ENCODE peak calls at places on chromosomes 4 and X, in six cellular contexts. D is GM04504; S is amniotic stem cell; Z is C1 segment of cervical spinal cord; P is CD8-positive, alpha-beta memory T cell; T is islet precursor cell. O is an unnamed sample.

GRCh38 chrX:69073241-69073640 is 92.0 kb downstream of the PJA1 start:
- DNase-seq in P (no peak), S (no peak), D (no peak), T (no peak), Z (no peak), O (no peak)

GRCh38 chr4:138239496-138239895 is 2.7 kb downstream of the SLC7A11 start:
- DNase-seq in D (no peak), P (no peak), S (no peak), Z (no peak), T (no peak), O (no peak)

GRCh38 chr4:54276633-54277426 is 47.7 kb downstream of the PDGFRA start:
- DNase-seq in T (no peak), P (no peak), D (no peak), Z (no peak), S (no peak), O (no peak)

GRCh38 chr4:139845481-139846093 is 180.0 kb downstream of the MGST2 start:
- DNase-seq in D (no peak), Z (no peak), P (no peak), T (no peak), S (no peak), O (no peak)

GRCh38 chr4:40564815-40565505 is 64.7 kb downstream of the RBM47 start:
- DNase-seq in S (no peak), Z (no peak), T (peak), D (no peak), P (no peak), O (no peak)

GRCh38 chr4:80016506-80016905 is 56.5 kb downstream of the ANTXR2 start:
- DNase-seq in S (no peak), T (no peak), D (no peak), Z (no peak), P (no peak), O (no peak)

GRCh38 chrX:54180403-54180802 is 2.7 kb downstream of the FAM120C start:
- DNase-seq in T (no peak), P (no peak), Z (no peak), D (no peak), S (no peak), O (no peak)

GRCh38 chrX:24676403-24677024 is 17.2 kb upstream of the POLA1 start:
- DNase-seq in T (no peak), S (no peak), P (no peak), Z (no peak), D (no peak), O (no peak)

GRCh38 chr4:88002786-88003185 is 4.6 kb upstream of the PKD2 start:
- DNase-seq in S (no peak), D (peak), Z (no peak), T (no peak), P (no peak), O (no peak)

GRCh38 chr4:181863846-181864245 is 379.4 kb upstream of the TENM3 start:
- DNase-seq in T (no peak), Z (no peak), S (no peak), D (peak), P (no peak), O (no peak)

GRCh38 chr4:1375761-1376322 is 28.8 kb downstream of the UVSSA start:
- DNase-seq in D (no peak), P (no peak), S (no peak), T (no peak), Z (no peak), O (no peak)

GRCh38 chr4:24131954-24132673 is 242.3 kb upstream of the PPARGC1A start:
- DNase-seq in Z (no peak), T (no peak), D (no peak), P (no peak), S (no peak), O (no peak)

GRCh38 chrX:46477435-46477834 is 67.8 kb downstream of the ZNF674 start:
- DNase-seq in D (no peak), T (no peak), P (no peak), S (no peak), Z (no peak), O (no peak)

GRCh38 chr4:576991-577498 is 950 bp upstream of the TMEM271 start:
- DNase-seq in P (no peak), D (no peak), T (peak), Z (no peak), S (no peak), O (no peak)

GRCh38 chrX:77742788-77743476 is 43.1 kb downstream of the ATRX start:
- DNase-seq in P (no peak), D (peak), S (no peak), T (no peak), Z (peak), O (no peak)

GRCh38 chr4:30429813-30430466 is 290.2 kb upstream of the PCDH7 start:
- DNase-seq in T (no peak), P (no peak), Z (no peak), D (no peak), S (peak), O (no peak)

GRCh38 chr4:37601527-37601926 is 84.6 kb downstream of the RELL1 start:
- DNase-seq in S (no peak), Z (no peak), D (no peak), P (no peak), T (no peak), O (no peak)

GRCh38 chr4:173490256-173490655 is 39.8 kb downstream of the HAND2 start:
- DNase-seq in T (no peak), P (no peak), Z (no peak), S (no peak), D (no peak), O (no peak)

GRCh38 chrX:140503714-140504351 is 1.0 kb downstream of the SOX3 start:
- DNase-seq in T (peak), P (no peak), Z (peak), S (no peak), D (no peak), O (no peak)

GRCh38 chrX:39805825-39806224 is 291.9 kb downstream of the BCOR start:
- DNase-seq in S (no peak), P (no peak), Z (no peak), D (no peak), T (no peak), O (no peak)

GRCh38 chr4:1126506-1126905 is 13.1 kb upstream of the RNF212 start:
- DNase-seq in T (peak), Z (no peak), S (no peak), P (no peak), D (peak), O (no peak)

GRCh38 chr4:56197387-56197786 is 189.9 kb downstream of the AASDH start:
- DNase-seq in S (no peak), P (no peak), Z (no peak), D (no peak), T (no peak), O (no peak)

GRCh38 chr4:10078481-10079233 is 37.9 kb downstream of the WDR1 start:
- DNase-seq in S (no peak), Z (no peak), P (no peak), D (no peak), T (peak), O (no peak)

GRCh38 chr4:5993063-5993745 is 25.0 kb downstream of the C4orf50 start:
- DNase-seq in P (no peak), Z (no peak), T (peak), D (no peak), S (no peak), O (no peak)

GRCh38 chr4:26544421-26544820 is 39.5 kb upstream of the TBC1D19 start:
- DNase-seq in Z (no peak), D (no peak), S (no peak), T (no peak), P (no peak), O (no peak)

GRCh38 chr4:116599859-116600258 is 485.5 kb downstream of the TRAM1L1 start:
- DNase-seq in D (no peak), S (no peak), T (peak), P (no peak), Z (no peak), O (no peak)

GRCh38 chr4:113300384-113301011 is 251.0 kb downstream of the ANK2 start:
- DNase-seq in Z (no peak), D (no peak), T (no peak), P (no peak), S (no peak), O (peak)

GRCh38 chr4:21991050-21991449 is 42.5 kb upstream of the KCNIP4 start:
- DNase-seq in Z (no peak), S (no peak), T (no peak), P (no peak), D (no peak), O (peak)

GRCh38 chr4:3766207-3766790 is at the start of gene ADRA2C:
- DNase-seq in S (no peak), P (no peak), D (no peak), Z (no peak), T (no peak), O (no peak)

GRCh38 chrX:14095702-14096101 is 66.0 kb upstream of the GEMIN8 start:
- DNase-seq in S (no peak), P (peak), D (peak), Z (no peak), T (peak), O (peak)

GRCh38 chr4:138205531-138206233 is 36.5 kb downstream of the SLC7A11 start:
- DNase-seq in D (no peak), S (no peak), Z (no peak), P (no peak), T (no peak), O (no peak)

GRCh38 chr4:35562831-35563230 is 681.5 kb downstream of the ARAP2 start:
- DNase-seq in P (no peak), Z (no peak), S (no peak), D (no peak), T (no peak), O (no peak)

O was measured in mucosa of gallbladder.